ENCODE peak calls at places on chromosomes 5 and 9, in seven cellular contexts. L, N, Z, Q, C, B and T are unnamed samples.

GRCh38 chr5:36861820-36862219 is 14.7 kb upstream of the NIPBL start:
- DNase-seq in N (no peak), Q (no peak), C (no peak), L (no peak), Z (no peak), B (no peak), T (no peak)

GRCh38 chr9:85960688-85961093 is 19.7 kb downstream of the NAA35 start:
- DNase-seq in Z (no peak), B (peak), N (no peak), Q (no peak), L (no peak), C (no peak), T (no peak)

GRCh38 chr5:7850533-7851239 is at the start of gene CFAP90:
- DNase-seq in C (no peak), Z (peak), B (peak), N (peak), L (no peak), Q (peak), T (no peak)

GRCh38 chr5:87361031-87361443 is 51.7 kb downstream of the CCNH start:
- DNase-seq in Q (no peak), Z (no peak), C (no peak), B (no peak), N (no peak), L (no peak), T (no peak)

GRCh38 chr5:176492431-176492830 is 44.2 kb downstream of the FAF2 start:
- DNase-seq in C (no peak), N (no peak), Z (no peak), Q (no peak), B (no peak), L (peak), T (no peak)

GRCh38 chr5:91384671-91385430 is 1.7 kb upstream of the ARRDC3 start:
- DNase-seq in Z (no peak), Q (no peak), C (peak), L (peak), B (peak), N (no peak), T (no peak)

GRCh38 chr9:107952773-107953172 is 463.2 kb upstream of the KLF4 start:
- DNase-seq in N (no peak), Z (no peak), C (no peak), Q (no peak), B (no peak), L (no peak), T (no peak)

GRCh38 chr5:144304683-144305082 is 134.0 kb downstream of the KCTD16 start:
- DNase-seq in B (no peak), N (no peak), Z (no peak), Q (no peak), L (no peak), C (no peak), T (no peak)

GRCh38 chr5:129746884-129747283 is 1.0 kb upstream of the MINAR2 start:
- DNase-seq in B (no peak), C (no peak), N (no peak), L (no peak), Q (no peak), Z (no peak), T (no peak)

GRCh38 chr5:16558984-16559629 is 57.7 kb downstream of the RETREG1 start:
- DNase-seq in C (no peak), Z (peak), L (no peak), Q (no peak), N (no peak), B (no peak), T (no peak)

GRCh38 chr5:110625376-110625999 is 101.0 kb downstream of the TMEM232 start:
- DNase-seq in Z (no peak), L (peak), Q (no peak), N (no peak), C (peak), B (peak), T (no peak)

GRCh38 chr5:135851907-135852805 is 17.7 kb downstream of the SLC25A48 start:
- DNase-seq in N (no peak), C (no peak), Q (no peak), Z (no peak), L (no peak), B (no peak), T (peak)

GRCh38 chr9:136282272-136282861 is 21.5 kb downstream of the CCDC187 start:
- DNase-seq in B (no peak), Z (no peak), L (no peak), C (no peak), Q (no peak), N (no peak), T (no peak)